ENCODE peak calls at places on chromosomes 2 and 18, in nine cellular contexts. T, G, B, Y, E, A, J, V and N are unnamed samples.

GRCh38 chr2:16745466-16745865 is 79.8 kb upstream of the CYRIA start:
- DNase-seq in T (no peak), G (no peak), B (no peak), Y (no peak), E (no peak), A (no peak), J (no peak), V (no peak), N (no peak)

GRCh38 chr2:100877555-100877954 is 57.6 kb downstream of the NPAS2 start:
- DNase-seq in T (no peak), G (no peak), B (no peak), Y (no peak), E (no peak), A (peak; percentile 63), J (no peak), V (no peak), N (no peak)

GRCh38 chr18:79399275-79400081 is 3.7 kb downstream of the NFATC1 start:
- DNase-seq in T (no peak), G (no peak), B (peak; percentile 38), Y (no peak), E (no peak), A (no peak), J (peak; percentile 69), V (no peak), N (no peak)

GRCh38 chr2:236871500-236872001 is 214.1 kb upstream of the COPS8 start:
- DNase-seq in T (peak; percentile 71), G (no peak), B (peak; percentile 33), Y (peak; percentile 81), E (no peak), A (peak; percentile 91), J (peak; percentile 86), V (no peak), N (no peak)

GRCh38 chr2:219461061-219461514 is 26.4 kb downstream of the SPEG start:
- DNase-seq in T (no peak), G (no peak), B (no peak), Y (peak; percentile 93), E (peak; percentile 20), A (peak; percentile 17), J (peak; percentile 89), V (no peak), N (no peak)

GRCh38 chr18:56550121-56550520 is 88.3 kb downstream of the TXNL1 start:
- DNase-seq in T (no peak), G (no peak), B (no peak), Y (no peak), E (no peak), A (no peak), J (no peak), V (no peak), N (no peak)

GRCh38 chr2:57516740-57517340 is 529.8 kb upstream of the VRK2 start:
- DNase-seq in T (peak; percentile 0), G (no peak), B (no peak), Y (no peak), E (no peak), A (peak; percentile 47), J (no peak), V (no peak), N (no peak)

GRCh38 chr2:207437857-207438166 is 92.0 kb upstream of the CREB1 start:
- DNase-seq in T (no peak), G (peak; percentile 11), B (no peak), Y (no peak), E (no peak), A (no peak), J (no peak), V (no peak), N (no peak)

GRCh38 chr2:26678026-26678425 is 14.5 kb upstream of the KCNK3 start:
- DNase-seq in T (no peak), G (no peak), B (no peak), Y (no peak), E (no peak), A (no peak), J (no peak), V (no peak), N (no peak)

GRCh38 chr18:37565985-37566478 is 434 bp upstream of the CELF4 start:
- DNase-seq in T (no peak), G (peak; percentile 42), B (peak; percentile 70), Y (no peak), E (peak; percentile 67), A (peak; percentile 5), J (peak; percentile 61), V (no peak), N (no peak)

GRCh38 chr2:3198119-3198518 is 179.5 kb downstream of the EIPR1 start:
- DNase-seq in T (no peak), G (no peak), B (peak; percentile 28), Y (no peak), E (peak; percentile 51), A (no peak), J (no peak), V (no peak), N (no peak)
- TF ChIP-seq CTCF in T (no peak), G (no peak), B (no peak), Y (no peak), E (peak; percentile 14), A (no peak), J (no peak), V (no peak), N (no peak)

DNA sequence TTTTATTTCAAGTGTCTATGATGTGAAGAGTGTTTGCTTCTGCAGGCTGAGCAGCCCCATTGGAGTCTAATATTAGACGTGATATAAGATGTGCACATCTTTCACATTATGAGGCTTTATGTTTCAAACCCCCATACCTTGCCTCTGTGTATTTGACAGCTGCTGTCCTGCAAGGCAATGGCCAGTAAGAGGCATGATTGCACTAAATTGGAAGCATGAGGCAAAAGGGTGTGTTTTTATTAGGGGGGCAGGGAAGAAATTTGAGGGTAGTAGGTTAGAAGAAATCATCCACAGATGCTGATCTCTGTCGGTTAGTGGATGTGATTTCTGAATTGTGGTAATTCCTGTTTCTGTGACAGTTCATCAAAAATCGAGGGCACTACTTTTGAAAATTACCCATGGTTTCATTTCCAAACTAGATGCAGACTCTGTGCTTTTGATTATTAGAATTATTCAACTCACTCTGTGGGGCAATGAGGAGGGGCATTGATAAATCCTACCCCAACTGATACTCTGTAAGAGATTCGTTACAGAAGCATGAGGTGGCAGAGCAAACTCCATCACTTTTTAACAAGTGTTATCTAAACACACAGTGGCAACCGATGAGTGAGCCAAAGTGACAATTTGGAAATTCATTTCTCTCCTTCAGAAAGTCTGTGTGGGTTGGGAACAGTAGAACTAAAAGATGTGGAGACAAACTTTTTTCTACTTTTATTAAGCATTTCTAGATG is 452.9 kb downstream of the ARHGAP15 start:
- DNase-seq in T (no peak), G (no peak), B (no peak), Y (no peak), E (no peak), A (peak; percentile 52), J (no peak), V (no peak), N (no peak)
- TF ChIP-seq CTCF in T (peak; percentile 39), G (no peak), B (no peak), Y (no peak), E (no peak), A (peak; percentile 55), J (no peak), V (no peak), N (no peak)

GRCh38 chr2:173282795-173283545 is 71.7 kb upstream of the CDCA7 start:
- DNase-seq in T (no peak), G (peak; percentile 73), B (no peak), Y (no peak), E (no peak), A (no peak), J (no peak), V (no peak), N (no peak)

GRCh38 chr2:173287594-173287993 is 67.1 kb upstream of the CDCA7 start:
- DNase-seq in T (no peak), G (peak; percentile 53), B (no peak), Y (no peak), E (no peak), A (no peak), J (no peak), V (no peak), N (no peak)

GRCh38 chr2:173290046-173290445 is 64.6 kb upstream of the CDCA7 start:
- DNase-seq in T (no peak), G (no peak), B (no peak), Y (no peak), E (no peak), A (peak; percentile 26), J (no peak), V (no peak), N (no peak)

GRCh38 chr2:173288561-173288960 is 66.1 kb upstream of the CDCA7 start:
- DNase-seq in T (peak; percentile 15), G (no peak), B (no peak), Y (no peak), E (no peak), A (peak; percentile 77), J (no peak), V (no peak), N (no peak)

GRCh38 chr2:173286153-173286809 is 68.4 kb upstream of the CDCA7 start:
- DNase-seq in T (no peak), G (no peak), B (no peak), Y (no peak), E (no peak), A (no peak), J (no peak), V (no peak), N (no peak)
- TF ChIP-seq CTCF in T (no peak), G (no peak), B (no peak), Y (no peak), E (no peak), A (no peak), J (no peak), V (no peak), N (no peak)

DNA sequence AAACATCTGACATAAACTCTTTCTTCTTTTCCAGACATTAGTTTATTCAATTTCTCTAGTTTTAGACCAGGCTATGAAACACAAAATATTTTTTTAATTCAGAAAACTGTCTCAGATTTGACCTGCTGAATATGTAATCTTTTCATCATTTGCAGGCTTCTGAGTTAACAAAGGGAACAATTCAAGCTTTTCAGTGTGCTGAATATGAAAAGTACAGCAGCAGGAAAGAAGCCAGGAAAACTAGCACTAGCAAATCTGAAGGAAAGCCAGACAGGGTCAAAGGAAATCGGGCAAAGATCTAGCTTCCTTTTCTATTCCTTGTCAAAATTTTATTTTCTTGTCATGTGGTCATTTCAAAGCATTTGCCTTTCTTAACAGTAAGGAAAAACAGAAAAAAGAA is 35.3 kb downstream of the ACVR1C start:
- DNase-seq in T (no peak), G (no peak), B (no peak), Y (no peak), E (no peak), A (no peak), J (no peak), V (no peak), N (no peak)
- TF ChIP-seq CTCF in T (no peak), G (no peak), B (no peak), Y (no peak), E (no peak), A (no peak), J (no peak), V (no peak), N (no peak)

DNA sequence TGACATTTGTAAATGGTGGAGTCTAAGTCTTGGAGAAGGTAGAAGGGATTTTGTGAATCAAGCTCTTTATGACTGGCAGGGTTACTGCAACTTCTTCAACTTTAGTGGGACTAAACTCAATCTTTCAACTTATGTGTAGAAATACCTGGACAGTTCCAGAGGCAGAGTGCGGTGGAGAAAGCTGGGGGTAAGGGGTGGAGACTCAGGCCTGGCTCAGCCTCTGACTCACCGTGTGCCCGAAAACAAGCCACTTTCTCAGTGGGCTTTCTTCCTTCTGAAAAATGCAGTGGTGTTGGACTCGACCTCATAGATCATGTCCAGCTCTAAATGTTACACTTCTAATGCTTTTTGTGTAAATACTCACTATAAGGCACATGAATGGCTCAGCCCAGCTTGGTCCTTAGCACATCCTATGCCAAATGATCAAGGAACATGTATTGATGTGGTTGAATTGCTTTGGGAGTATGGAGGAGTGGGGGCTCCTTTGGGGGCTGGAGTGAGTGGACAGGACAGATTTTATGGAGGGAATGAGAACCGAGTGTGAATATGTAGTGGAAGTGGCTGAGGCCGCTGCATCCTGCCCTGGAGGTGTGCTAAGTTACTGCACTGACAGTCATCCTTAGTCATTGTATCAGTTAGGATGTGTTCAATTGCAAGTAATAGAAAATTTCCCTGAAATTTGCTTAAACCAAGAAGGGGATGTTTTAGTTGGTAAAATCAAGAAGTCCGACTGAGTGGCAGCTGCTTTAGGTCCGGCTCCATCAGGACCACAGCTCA is 32.2 kb upstream of the IGFBP5 start:
- DNase-seq in T (no peak), G (no peak), B (no peak), Y (no peak), E (no peak), A (no peak), J (no peak), V (no peak), N (no peak)
- TF ChIP-seq CTCF in T (peak; percentile 16), G (no peak), B (no peak), Y (no peak), E (no peak), A (no peak), J (no peak), V (no peak), N (no peak)